ENCODE peak calls at places on chromosomes 12 and 14, in five cellular contexts. A, W, S, U and N are unnamed samples.

GRCh38 chr12:9342614-9343353 is 134.6 kb upstream of the PZP start:
- DNase-seq in A (no peak), W (no peak), S (no peak), U (no peak), N (no peak)

GRCh38 chr14:99996951-99997571 is 68.2 kb upstream of the EVL start:
- DNase-seq in A (no peak), W (no peak), S (no peak), U (no peak), N (no peak)

GRCh38 chr12:98736352-98737326 is 91.5 kb downstream of the APAF1 start:
- DNase-seq in A (no peak), W (no peak), S (no peak), U (no peak), N (no peak)

GRCh38 chr12:76085159-76085868 is 829 bp upstream of the NAP1L1 start:
- DNase-seq in A (no peak), W (no peak), S (no peak), U (no peak), N (peak; percentile 77)

GRCh38 chr12:28286352-28286751 is 96.1 kb downstream of the CCDC91 start:
- DNase-seq in A (no peak), W (no peak), S (no peak), U (no peak), N (no peak)

GRCh38 chr12:14167005-14167628 is 185.7 kb upstream of the GRIN2B start:
- DNase-seq in A (peak; percentile 71), W (peak; percentile 48), S (no peak), U (peak; percentile 62), N (peak; percentile 54)

GRCh38 chr14:49218436-49219092 is 367.6 kb downstream of the RPS29 start:
- DNase-seq in A (no peak), W (no peak), S (no peak), U (no peak), N (no peak)

GRCh38 chr12:2902287-2902880 is 11.7 kb downstream of the TULP3 start:
- DNase-seq in A (no peak), W (no peak), S (no peak), U (peak; percentile 29), N (peak; percentile 18)

GRCh38 chr12:108832730-108833354 is 24.5 kb downstream of the SSH1 start:
- DNase-seq in A (no peak), W (no peak), S (no peak), U (no peak), N (no peak)

GRCh38 chr14:95681153-95681552 is 5.1 kb upstream of the TCL1B start:
- DNase-seq in A (no peak), W (no peak), S (no peak), U (no peak), N (no peak)

GRCh38 chr12:28456934-28457710 is 266.9 kb downstream of the CCDC91 start:
- DNase-seq in A (peak; percentile 6), W (no peak), S (no peak), U (no peak), N (no peak)

GRCh38 chr12:24510581-24511125 is 438.2 kb downstream of the BCAT1 start:
- DNase-seq in A (no peak), W (no peak), S (no peak), U (no peak), N (no peak)

GRCh38 chr12:27696293-27696652 is at the start of gene REP15:
- DNase-seq in A (no peak), W (no peak), S (no peak), U (no peak), N (no peak)

GRCh38 chr14:73717247-73717646 is 3.1 kb upstream of the PNMA1 start:
- DNase-seq in A (no peak), W (no peak), S (no peak), U (no peak), N (no peak)

GRCh38 chr12:87363497-87364084 is 665.6 kb downstream of the C12orf50 start:
- DNase-seq in A (no peak), W (peak; percentile 32), S (no peak), U (no peak), N (no peak)

GRCh38 chr14:33914676-33915516 is 36.0 kb downstream of the EGLN3 start:
- DNase-seq in A (peak; percentile 39), W (no peak), S (no peak), U (no peak), N (no peak)

GRCh38 chr12:11954181-11954580 is 116.6 kb upstream of the BCL2L14 start:
- DNase-seq in A (no peak), W (no peak), S (no peak), U (no peak), N (no peak)

GRCh38 chr14:50762001-50762930 is 68.7 kb downstream of the NIN start:
- DNase-seq in A (no peak), W (no peak), S (no peak), U (no peak), N (peak; percentile 35)

GRCh38 chr12:713281-713875 is 39.0 kb upstream of the WNK1 start:
- DNase-seq in A (no peak), W (no peak), S (no peak), U (no peak), N (no peak)

GRCh38 chr12:718756-719138 is 33.6 kb upstream of the WNK1 start:
- DNase-seq in A (no peak), W (no peak), S (no peak), U (no peak), N (no peak)

GRCh38 chr12:712172-712863 is 40.1 kb upstream of the WNK1 start:
- DNase-seq in A (no peak), W (peak; percentile 63), S (no peak), U (no peak), N (no peak)

GRCh38 chr12:720231-720941 is 32.0 kb upstream of the WNK1 start:
- DNase-seq in A (no peak), W (no peak), S (no peak), U (no peak), N (no peak)

DNA sequence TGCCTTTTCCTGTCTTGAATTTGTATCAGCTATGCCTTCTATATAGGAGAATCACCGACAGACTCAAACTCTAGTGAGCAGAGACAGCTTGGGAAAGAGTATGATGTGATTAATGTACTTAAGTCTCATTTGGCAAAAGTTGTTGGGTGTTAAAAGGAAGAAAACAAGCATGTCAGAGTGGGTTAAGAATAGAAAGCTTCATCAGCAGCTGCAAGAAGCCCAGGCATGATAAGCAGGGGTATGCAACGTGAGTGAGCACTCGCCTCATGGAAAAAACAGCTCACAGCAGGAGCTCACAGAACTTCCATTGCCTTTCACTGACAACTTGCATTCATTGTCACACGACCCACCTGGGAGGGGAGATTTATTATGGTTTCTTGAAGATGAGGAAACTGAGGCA is 35.9 kb upstream of the WNK1 start:
- DNase-seq in A (no peak), W (no peak), S (no peak), U (no peak), N (no peak)
- H3K27ac ChIP-seq in A (no peak overlapping the region), W (no peak overlapping the region), S (peak overlapping the region; percentile 92), U (no peak overlapping the region), N (no peak overlapping the region)

GRCh38 chr12:104498211-104498801 is 41.6 kb downstream of the CHST11 start:
- DNase-seq in A (no peak), W (no peak), S (no peak), U (no peak), N (no peak)

GRCh38 chr12:104495786-104496185 is 39.0 kb downstream of the CHST11 start:
- DNase-seq in A (no peak), W (no peak), S (no peak), U (no peak), N (no peak)

GRCh38 chr12:104496336-104496735 is 39.6 kb downstream of the CHST11 start:
- DNase-seq in A (no peak), W (no peak), S (no peak), U (no peak), N (no peak)

GRCh38 chr12:104494137-104494815 is 37.5 kb downstream of the CHST11 start:
- DNase-seq in A (no peak), W (no peak), S (no peak), U (no peak), N (no peak)

DNA sequence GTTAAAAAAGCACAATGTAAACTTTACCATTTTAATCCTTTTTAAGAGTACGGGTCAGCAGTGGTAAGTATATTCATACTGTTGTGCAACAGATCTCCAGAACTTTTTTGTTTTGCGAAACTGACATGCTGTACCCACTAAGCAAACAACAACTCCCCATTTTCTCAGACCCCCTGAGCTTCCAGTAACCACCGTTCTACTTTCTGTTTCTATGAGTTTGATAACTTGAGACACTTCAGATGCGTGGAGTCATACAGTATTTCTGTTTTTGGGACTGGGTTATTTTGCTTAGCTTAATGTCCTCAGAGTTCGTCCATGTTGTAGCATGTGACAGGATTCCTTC is 38.0 kb downstream of the CHST11 start:
- DNase-seq in A (no peak), W (no peak), S (no peak), U (no peak), N (no peak)
- H3K27ac ChIP-seq in A (no peak overlapping the region), W (no peak overlapping the region), S (no peak overlapping the region), U (peak overlapping the region; percentile 26), N (peak overlapping the region; percentile 45)

DNA sequence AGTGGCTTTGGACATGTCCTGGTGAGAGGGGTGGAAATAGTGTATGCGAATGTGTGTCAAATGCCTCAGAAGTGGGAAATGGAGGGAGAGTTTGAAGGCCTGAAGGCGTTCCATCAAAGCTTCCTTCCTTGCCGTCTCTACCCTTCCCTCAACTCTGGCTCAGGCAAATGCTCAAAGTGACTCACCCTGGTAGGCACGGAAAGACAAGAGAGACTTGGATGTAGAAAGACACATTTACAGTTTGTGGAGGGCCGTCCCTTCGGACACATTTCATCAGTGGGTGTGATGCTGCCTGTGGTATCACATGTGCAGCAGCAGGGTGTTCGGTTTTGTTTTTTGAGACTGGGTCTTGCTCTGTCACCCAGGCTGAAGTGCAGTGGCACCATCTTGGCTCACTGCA is 36.8 kb downstream of the CHST11 start:
- DNase-seq in A (no peak), W (no peak), S (no peak), U (no peak), N (no peak)
- H3K27ac ChIP-seq in A (no peak overlapping the region), W (no peak overlapping the region), S (peak overlapping the region; percentile 36), U (no peak overlapping the region), N (peak overlapping the region; percentile 79)

GRCh38 chr12:103798586-103798985 is 42.4 kb downstream of the NT5DC3 start:
- DNase-seq in A (no peak), W (no peak), S (no peak), U (no peak), N (no peak)

GRCh38 chr12:103800252-103800771 is 40.7 kb downstream of the NT5DC3 start:
- DNase-seq in A (peak; percentile 84), W (peak; percentile 66), S (peak; percentile 79), U (peak; percentile 49), N (peak; percentile 27)

GRCh38 chr12:103801709-103802585 is 39.1 kb downstream of the NT5DC3 start:
- DNase-seq in A (no peak), W (no peak), S (peak; percentile 76), U (no peak), N (no peak)

GRCh38 chr12:103802586-103802886 is 38.5 kb downstream of the NT5DC3 start:
- DNase-seq in A (no peak), W (no peak), S (no peak), U (no peak), N (no peak)

DNA sequence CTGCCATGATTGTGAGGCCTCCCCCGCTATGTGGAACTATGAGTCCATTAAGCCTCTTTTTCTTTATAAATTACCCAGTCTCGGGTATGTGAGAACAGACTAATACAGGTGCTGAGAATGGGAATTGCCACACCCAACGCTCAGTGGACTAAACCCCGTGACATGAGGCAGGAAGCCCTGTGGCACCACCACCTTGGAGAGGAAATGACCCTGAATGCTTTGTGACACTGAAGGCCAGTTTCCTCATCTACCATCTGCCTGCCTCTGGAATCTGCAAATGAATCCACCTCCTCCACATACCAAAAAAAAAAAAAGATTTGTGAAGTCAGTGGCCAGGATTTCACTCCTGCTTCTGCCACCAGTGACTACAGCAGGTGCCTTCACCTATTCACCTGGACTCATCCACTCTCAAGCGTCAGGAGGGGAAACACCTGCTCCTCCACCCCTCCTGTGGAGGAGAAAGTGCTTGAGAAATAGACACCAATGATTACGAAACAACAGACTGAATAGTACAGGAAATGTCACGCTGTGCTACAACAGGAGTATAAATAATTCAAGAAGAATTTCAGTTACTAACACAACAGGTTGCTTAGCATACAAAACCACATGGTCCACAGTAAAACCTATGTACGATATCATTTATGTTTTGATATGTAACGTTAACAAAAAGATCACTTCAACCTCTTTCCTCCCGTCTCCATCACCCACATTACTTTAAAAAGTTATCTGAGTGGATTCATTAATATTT is 41.4 kb downstream of the NT5DC3 start:
- DNase-seq in A (peak; percentile 92), W (no peak), S (no peak), U (no peak), N (no peak)
- H3K27ac ChIP-seq in A (peak overlapping the region; percentile 94), W (no peak overlapping the region), S (peak overlapping the region; percentile 88), U (peak overlapping the region; percentile 80), N (peak overlapping the region; percentile 7)